ENCODE peak calls at places on chromosomes 13 and 19, in eight cellular contexts. One of them, this sample, is unnamed.

GRCh38 chr19:4523306-4524110 is 5.2 kb upstream of the PLIN4 start:
- DNase-seq in NCI-H524: no peak
- DNase-seq in Caki2: no peak
- DNase-seq in NCI-H2171 treated with DMSO at 0.1 percent for 48 hours: no peak
- DNase-seq in neuronal stem cell: no peak
- DNase-seq in mucosa of gallbladder: peak; percentile 29
- DNase-seq in bronchial epithelial cell: no peak
- DNase-seq in T-helper 1 cell: no peak
- DNase-seq in this sample: no peak

GRCh38 chr19:2255112-2255845 is 938 bp downstream of the JSRP1 start:
- DNase-seq in NCI-H524: no peak
- DNase-seq in Caki2: no peak
- DNase-seq in NCI-H2171 treated with DMSO at 0.1 percent for 48 hours: no peak
- DNase-seq in neuronal stem cell: no peak
- DNase-seq in mucosa of gallbladder: no peak
- DNase-seq in bronchial epithelial cell: no peak
- DNase-seq in T-helper 1 cell: no peak
- DNase-seq in this sample: no peak

GRCh38 chr13:110640591-110641029 is 25.3 kb downstream of the NAXD start:
- DNase-seq in NCI-H524: no peak
- DNase-seq in Caki2: no peak
- DNase-seq in NCI-H2171 treated with DMSO at 0.1 percent for 48 hours: no peak
- DNase-seq in neuronal stem cell: no peak
- DNase-seq in mucosa of gallbladder: no peak
- DNase-seq in bronchial epithelial cell: no peak
- DNase-seq in T-helper 1 cell: no peak
- DNase-seq in this sample: no peak

GRCh38 chr19:16739546-16739945 is 19.9 kb downstream of the NWD1 start:
- DNase-seq in NCI-H524: no peak
- DNase-seq in Caki2: no peak
- DNase-seq in NCI-H2171 treated with DMSO at 0.1 percent for 48 hours: no peak
- DNase-seq in neuronal stem cell: no peak
- DNase-seq in mucosa of gallbladder: no peak
- DNase-seq in bronchial epithelial cell: no peak
- DNase-seq in T-helper 1 cell: no peak
- DNase-seq in this sample: no peak

GRCh38 chr19:42270346-42271044 is 1.4 kb downstream of the CIC start:
- DNase-seq in NCI-H524: no peak
- DNase-seq in Caki2: peak; percentile 80
- DNase-seq in NCI-H2171 treated with DMSO at 0.1 percent for 48 hours: peak; percentile 31
- DNase-seq in neuronal stem cell: no peak
- DNase-seq in mucosa of gallbladder: no peak
- DNase-seq in bronchial epithelial cell: peak; percentile 92
- DNase-seq in T-helper 1 cell: peak; percentile 82
- DNase-seq in this sample: no peak

GRCh38 chr13:20799726-20800416 is 26.1 kb upstream of the EEF1AKMT1 start:
- DNase-seq in NCI-H524: no peak
- DNase-seq in Caki2: no peak
- DNase-seq in NCI-H2171 treated with DMSO at 0.1 percent for 48 hours: no peak
- DNase-seq in neuronal stem cell: no peak
- DNase-seq in mucosa of gallbladder: no peak
- DNase-seq in bronchial epithelial cell: peak; percentile 67
- DNase-seq in T-helper 1 cell: no peak
- DNase-seq in this sample: no peak

GRCh38 chr13:59960683-59961082 is 203.0 kb downstream of the DIAPH3 start:
- DNase-seq in NCI-H524: no peak
- DNase-seq in Caki2: no peak
- DNase-seq in NCI-H2171 treated with DMSO at 0.1 percent for 48 hours: no peak
- DNase-seq in neuronal stem cell: no peak
- DNase-seq in mucosa of gallbladder: no peak
- DNase-seq in bronchial epithelial cell: no peak
- DNase-seq in T-helper 1 cell: no peak
- DNase-seq in this sample: no peak

GRCh38 chr19:3914199-3914598 is 18.7 kb upstream of the NMRK2 start:
- DNase-seq in NCI-H524: no peak
- DNase-seq in Caki2: no peak
- DNase-seq in NCI-H2171 treated with DMSO at 0.1 percent for 48 hours: no peak
- DNase-seq in neuronal stem cell: no peak
- DNase-seq in mucosa of gallbladder: no peak
- DNase-seq in bronchial epithelial cell: no peak
- DNase-seq in T-helper 1 cell: no peak
- DNase-seq in this sample: no peak

GRCh38 chr13:85503797-85504196 is 295.4 kb downstream of the SLITRK6 start:
- DNase-seq in NCI-H524: no peak
- DNase-seq in Caki2: no peak
- DNase-seq in NCI-H2171 treated with DMSO at 0.1 percent for 48 hours: no peak
- DNase-seq in neuronal stem cell: no peak
- DNase-seq in mucosa of gallbladder: no peak
- DNase-seq in bronchial epithelial cell: peak; percentile 47
- DNase-seq in T-helper 1 cell: no peak
- DNase-seq in this sample: no peak

GRCh38 chr13:108313382-108313781 is 43.9 kb downstream of the TNFSF13B start:
- DNase-seq in NCI-H524: no peak
- DNase-seq in Caki2: no peak
- DNase-seq in NCI-H2171 treated with DMSO at 0.1 percent for 48 hours: no peak
- DNase-seq in neuronal stem cell: no peak
- DNase-seq in mucosa of gallbladder: no peak
- DNase-seq in bronchial epithelial cell: no peak
- DNase-seq in T-helper 1 cell: no peak
- DNase-seq in this sample: no peak

GRCh38 chr13:102128216-102128800 is 273.5 kb downstream of the FGF14 start:
- DNase-seq in NCI-H524: no peak
- DNase-seq in Caki2: peak; percentile 93
- DNase-seq in NCI-H2171 treated with DMSO at 0.1 percent for 48 hours: peak; percentile 65
- DNase-seq in neuronal stem cell: no peak
- DNase-seq in mucosa of gallbladder: no peak
- DNase-seq in bronchial epithelial cell: peak; percentile 98
- DNase-seq in T-helper 1 cell: no peak
- DNase-seq in this sample: no peak

GRCh38 chr19:58356971-58357797 is 3.9 kb upstream of the A1BG start:
- DNase-seq in NCI-H524: no peak
- DNase-seq in Caki2: no peak
- DNase-seq in NCI-H2171 treated with DMSO at 0.1 percent for 48 hours: no peak
- DNase-seq in neuronal stem cell: no peak
- DNase-seq in mucosa of gallbladder: no peak
- DNase-seq in bronchial epithelial cell: no peak
- DNase-seq in T-helper 1 cell: no peak
- DNase-seq in this sample: no peak

GRCh38 chr13:81012031-81012430 is 671.1 kb upstream of the SPRY2 start:
- DNase-seq in NCI-H524: no peak
- DNase-seq in Caki2: no peak
- DNase-seq in NCI-H2171 treated with DMSO at 0.1 percent for 48 hours: no peak
- DNase-seq in neuronal stem cell: no peak
- DNase-seq in mucosa of gallbladder: no peak
- DNase-seq in bronchial epithelial cell: no peak
- DNase-seq in T-helper 1 cell: no peak
- DNase-seq in this sample: no peak

GRCh38 chr13:25085125-25085742 is 10.7 kb upstream of the PABPC3 start:
- DNase-seq in NCI-H524: peak; percentile 81
- DNase-seq in Caki2: peak; percentile 30
- DNase-seq in NCI-H2171 treated with DMSO at 0.1 percent for 48 hours: peak; percentile 2
- DNase-seq in neuronal stem cell: peak; percentile 17
- DNase-seq in mucosa of gallbladder: no peak
- DNase-seq in bronchial epithelial cell: peak; percentile 43
- DNase-seq in T-helper 1 cell: no peak
- DNase-seq in this sample: peak; percentile 39

GRCh38 chr13:29684441-29684840 is 89.0 kb upstream of the SLC7A1 start:
- DNase-seq in NCI-H524: no peak
- DNase-seq in Caki2: no peak
- DNase-seq in NCI-H2171 treated with DMSO at 0.1 percent for 48 hours: no peak
- DNase-seq in neuronal stem cell: no peak
- DNase-seq in mucosa of gallbladder: no peak
- DNase-seq in bronchial epithelial cell: peak; percentile 77
- DNase-seq in T-helper 1 cell: no peak
- DNase-seq in this sample: no peak

GRCh38 chr19:4098493-4098892 is 25.4 kb downstream of the MAP2K2 start:
- DNase-seq in NCI-H524: no peak
- DNase-seq in Caki2: no peak
- DNase-seq in NCI-H2171 treated with DMSO at 0.1 percent for 48 hours: no peak
- DNase-seq in neuronal stem cell: no peak
- DNase-seq in mucosa of gallbladder: no peak
- DNase-seq in bronchial epithelial cell: no peak
- DNase-seq in T-helper 1 cell: no peak
- DNase-seq in this sample: no peak

GRCh38 chr13:61608138-61608537 is 192.5 kb upstream of the PCDH20 start:
- DNase-seq in NCI-H524: no peak
- DNase-seq in Caki2: no peak
- DNase-seq in NCI-H2171 treated with DMSO at 0.1 percent for 48 hours: no peak
- DNase-seq in neuronal stem cell: no peak
- DNase-seq in mucosa of gallbladder: no peak
- DNase-seq in bronchial epithelial cell: no peak
- DNase-seq in T-helper 1 cell: no peak
- DNase-seq in this sample: no peak